ENCODE peak calls at places on chromosome 18, in five cellular contexts. V is adrenal gland, M is colonic mucosa, F is heart right ventricle, X is esophagus squamous epithelium. U is an unnamed sample.

GRCh38 chr18:37742436-37742835 is 176.8 kb upstream of the CELF4 start:
- DNase-seq in F (no peak), X (no peak), V (no peak), M (no peak), U (no peak)

GRCh38 chr18:10449396-10449795 is 5.0 kb upstream of the APCDD1 start:
- DNase-seq in F (no peak), M (no peak), X (no peak), V (no peak), U (no peak)

GRCh38 chr18:7645756-7646155 is 78.6 kb downstream of the PTPRM start:
- DNase-seq in V (peak; percentile 42), M (no peak), F (peak; percentile 20), X (no peak), U (peak; percentile 24)

GRCh38 chr18:3305933-3306332 is 44.0 kb downstream of the MYL12B start:
- DNase-seq in X (no peak), V (peak; percentile 77), F (no peak), M (no peak), U (peak; percentile 59)

GRCh38 chr18:56285387-56286055 is 352.9 kb downstream of the TXNL1 start:
- DNase-seq in V (no peak), X (no peak), F (no peak), M (no peak), U (no peak)

GRCh38 chr18:74982946-74983635 is 225.8 kb downstream of the PTGR3 start:
- DNase-seq in X (no peak), F (no peak), V (no peak), M (no peak), U (no peak)

GRCh38 chr18:3441290-3441689 is 8.7 kb upstream of the TGIF1 start:
- DNase-seq in F (peak; percentile 37), X (no peak), M (peak; percentile 25), V (peak; percentile 44), U (peak; percentile 9)

GRCh38 chr18:51153659-51154371 is 43.7 kb downstream of the MEX3C start:
- DNase-seq in F (no peak), M (no peak), V (no peak), X (no peak), U (no peak)

GRCh38 chr18:59454909-59455727 is 96.1 kb upstream of the LMAN1 start:
- DNase-seq in M (no peak), F (peak; percentile 31), V (no peak), X (no peak), U (no peak)

GRCh38 chr18:24546304-24546703 is 85.9 kb downstream of the HRH4 start:
- DNase-seq in F (no peak), M (no peak), X (no peak), V (no peak), U (no peak)

GRCh38 chr18:47775961-47776360 is 154.5 kb downstream of the SMAD2 start:
- DNase-seq in V (no peak), M (no peak), F (no peak), X (no peak), U (no peak)

GRCh38 chr18:21131698-21132230 is 20.2 kb upstream of the ROCK1 start:
- DNase-seq in X (no peak), M (no peak), F (no peak), V (no peak), U (no peak)

GRCh38 chr18:76461148-76461547 is 33.9 kb downstream of the ZNF516 start:
- DNase-seq in M (no peak), F (no peak), X (no peak), V (peak; percentile 4), U (no peak)

GRCh38 chr18:76459312-76459686 is 35.7 kb downstream of the ZNF516 start:
- DNase-seq in F (no peak), V (no peak), M (no peak), X (no peak), U (no peak)

GRCh38 chr18:76460482-76460881 is 34.6 kb downstream of the ZNF516 start:
- DNase-seq in X (no peak), F (no peak), V (peak; percentile 7), M (no peak), U (no peak)

GRCh38 chr18:76458522-76459311 is 36.3 kb downstream of the ZNF516 start:
- DNase-seq in M (no peak), F (no peak), X (no peak), V (peak; percentile 6), U (no peak)

DNA sequence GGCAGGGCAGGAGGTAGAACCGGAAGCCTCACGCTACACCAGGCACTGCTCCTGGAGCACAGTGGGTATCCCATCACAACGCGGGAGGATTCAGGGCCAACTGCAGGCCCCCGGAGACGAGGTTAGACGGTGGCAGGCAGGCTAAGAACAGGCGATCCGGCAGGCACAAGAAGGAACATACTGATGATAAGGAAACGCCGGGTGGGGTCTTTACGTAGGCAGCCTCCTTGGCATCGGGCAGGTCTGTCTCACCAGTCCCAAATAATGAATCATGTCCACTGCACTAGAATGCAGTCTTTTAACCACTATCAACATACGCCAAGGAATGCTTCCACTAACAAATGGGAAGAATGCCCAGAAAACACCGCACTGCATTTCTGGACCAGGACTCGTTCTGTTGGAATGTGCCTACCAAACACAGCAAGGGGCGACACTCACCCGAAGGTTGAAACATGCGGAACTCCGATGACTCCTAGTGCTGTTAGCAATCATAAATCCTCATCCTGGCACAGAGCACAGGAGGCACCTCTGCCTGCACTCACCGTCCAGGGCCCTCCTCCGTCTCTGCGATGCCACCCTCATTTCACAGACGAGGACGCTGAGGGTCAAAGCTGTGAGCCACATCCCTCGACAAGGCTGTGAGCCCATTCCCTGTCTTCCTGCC is 35.2 kb downstream of the ZNF516 start:
- DNase-seq in F (no peak), M (no peak), X (no peak), V (peak; percentile 91), U (peak; percentile 92)
- H3K4me3 ChIP-seq in F (no peak overlapping the region), M (no peak overlapping the region), X (no peak overlapping the region), V (peak overlapping the region; percentile 27), U (peak overlapping the region; percentile 26)

GRCh38 chr18:80107396-80107795 is 1.7 kb upstream of the ADNP2 start:
- DNase-seq in V (no peak), X (no peak), M (no peak), F (no peak), U (no peak)
- H3K4me3 ChIP-seq in V (no peak overlapping the region), X (no peak overlapping the region), M (no peak overlapping the region), F (no peak overlapping the region), U (no peak overlapping the region)

GRCh38 chr18:46344416-46345180 is 240.4 kb downstream of the HAUS1 start:
- DNase-seq in V (no peak), M (no peak), F (no peak), X (no peak), U (no peak)
- H3K4me3 ChIP-seq in V (no peak overlapping the region), M (no peak overlapping the region), F (no peak overlapping the region), X (no peak overlapping the region), U (no peak overlapping the region)

GRCh38 chr18:12637901-12638633 is 19.8 kb downstream of the SPIRE1 start:
- DNase-seq in M (no peak), F (no peak), X (no peak), V (no peak), U (peak; percentile 27)

GRCh38 chr18:12637393-12637792 is 20.5 kb downstream of the SPIRE1 start:
- DNase-seq in F (no peak), M (no peak), V (no peak), X (no peak), U (no peak)

GRCh38 chr18:12638634-12639124 is 19.2 kb downstream of the SPIRE1 start:
- DNase-seq in X (no peak), V (no peak), M (no peak), F (no peak), U (no peak)

GRCh38 chr18:12639990-12640880 is 17.7 kb downstream of the SPIRE1 start:
- DNase-seq in M (no peak), X (no peak), F (peak; percentile 22), V (peak; percentile 58), U (peak; percentile 70)

DNA sequence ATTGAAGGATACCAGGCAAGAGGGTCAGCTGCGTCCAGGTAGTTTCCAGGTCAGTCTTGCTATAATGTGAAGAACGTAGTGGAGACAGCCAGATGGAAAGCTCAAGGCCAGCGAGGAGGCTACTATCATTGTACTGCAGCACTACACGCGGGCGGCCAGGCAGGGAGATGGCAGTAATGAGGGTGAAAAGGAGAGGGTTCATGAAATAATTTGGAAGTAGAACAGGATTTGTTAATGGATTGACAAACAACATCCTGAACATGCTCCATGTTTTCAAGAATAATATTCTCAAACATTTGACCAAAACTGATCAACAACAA is 17.1 kb downstream of the SPIRE1 start:
- DNase-seq in X (no peak), V (peak; percentile 49), M (no peak), F (no peak), U (no peak)
- H3K4me3 ChIP-seq in X (no peak overlapping the region), V (no peak overlapping the region), M (no peak overlapping the region), F (no peak overlapping the region), U (no peak overlapping the region)

DNA sequence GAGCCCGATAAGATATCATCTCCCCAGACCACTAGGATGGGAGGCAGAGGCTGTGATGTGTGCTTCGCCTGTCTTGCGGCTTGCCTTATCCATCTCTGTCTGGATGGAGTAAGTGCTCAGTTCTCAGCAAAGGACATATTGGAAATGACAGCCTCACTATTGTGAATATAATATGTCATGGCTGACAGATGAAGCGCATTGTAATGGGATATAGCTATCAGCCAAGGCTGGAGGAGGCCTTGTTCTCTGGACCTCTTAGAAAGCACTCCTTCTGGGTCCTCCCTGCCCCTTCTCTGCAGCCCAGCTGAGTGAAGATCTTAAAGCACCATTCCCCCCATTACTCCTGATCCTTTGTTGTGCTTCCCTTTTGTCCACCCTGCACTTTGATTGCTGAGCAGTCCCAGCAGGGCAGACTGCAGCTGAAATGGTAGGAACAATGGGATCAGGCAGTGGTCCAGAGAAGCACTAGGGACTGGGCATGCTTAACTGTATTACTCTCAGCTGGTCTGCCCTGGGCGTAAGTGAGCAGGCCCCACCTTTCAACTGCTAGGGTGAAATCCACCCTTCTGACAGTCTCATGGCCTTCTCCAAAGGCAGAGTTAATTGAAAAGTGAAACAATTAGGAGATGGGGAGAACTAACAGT is 265.3 kb downstream of the SETBP1 start:
- DNase-seq in V (no peak), M (no peak), F (no peak), X (no peak), U (no peak)
- H3K4me3 ChIP-seq in V (no peak overlapping the region), M (no peak overlapping the region), F (no peak overlapping the region), X (no peak overlapping the region), U (no peak overlapping the region)